ENCODE peak calls at places on chromosomes 7 and 10, in five cellular contexts. R is HFF-Myc, S is AG04450, C is Calu3, N is RWPE1. Q is an unnamed sample.

GRCh38 chr10:79027147-79028055 is 41.4 kb upstream of the ZMIZ1 start:
- DNase-seq in S (no peak), R (no peak), N (no peak), C (no peak), Q (no peak)

GRCh38 chr7:87625101-87625500 is 3.1 kb upstream of the RUNDC3B start:
- DNase-seq in N (no peak), S (no peak), C (no peak), R (no peak), Q (no peak)

GRCh38 chr10:24208661-24209420 is at the start of gene KIAA1217:
- DNase-seq in N (peak; percentile 12), R (peak; percentile 14), C (peak; percentile 46), S (no peak), Q (peak; percentile 30)

GRCh38 chr10:112235920-112236319 is 47.3 kb upstream of the TECTB start:
- DNase-seq in C (no peak), R (no peak), S (no peak), N (no peak), Q (no peak)

GRCh38 chr7:43584200-43584586 is 1.3 kb downstream of the STK17A start:
- DNase-seq in C (peak; percentile 54), R (no peak), S (no peak), N (no peak), Q (no peak)

GRCh38 chr10:62885656-62886461 is 69.7 kb upstream of the EGR2 start:
- DNase-seq in C (no peak), R (no peak), N (no peak), S (no peak), Q (no peak)

GRCh38 chr7:32588657-32589056 is 93.4 kb downstream of the AVL9 start:
- DNase-seq in R (peak; percentile 58), S (no peak), C (no peak), N (peak; percentile 17), Q (no peak)

GRCh38 chr7:28446131-28446530 is 33.8 kb downstream of the CREB5 start:
- DNase-seq in S (no peak), R (no peak), C (no peak), N (no peak), Q (no peak)

GRCh38 chr7:144048648-144049047 is at the start of gene OR2A5:
- DNase-seq in N (no peak), R (no peak), C (no peak), S (no peak), Q (no peak)

GRCh38 chr10:99775850-99776249 is 6.6 kb upstream of the ABCC2 start:
- DNase-seq in S (peak; percentile 60), C (no peak), R (no peak), N (peak; percentile 91), Q (no peak)

GRCh38 chr7:105806592-105807266 is 69.7 kb downstream of the ATXN7L1 start:
- DNase-seq in R (peak; percentile 59), N (peak; percentile 74), C (peak; percentile 66), S (no peak), Q (no peak)

GRCh38 chr7:47601119-47601880 is 19.4 kb upstream of the TNS3 start:
- DNase-seq in R (no peak), C (peak; percentile 74), N (peak; percentile 96), S (peak; percentile 70), Q (no peak)

GRCh38 chr7:114345494-114345893 is 69.1 kb upstream of the FOXP2 start:
- DNase-seq in R (peak; percentile 3), S (no peak), N (peak; percentile 6), C (no peak), Q (no peak)

GRCh38 chr7:86411804-86412203 is 231.9 kb upstream of the GRM3 start:
- DNase-seq in R (no peak), N (no peak), S (no peak), C (no peak), Q (no peak)

GRCh38 chr10:30188101-30188500 is 128.7 kb upstream of the JCAD start:
- DNase-seq in N (no peak), R (no peak), C (no peak), S (no peak), Q (no peak)

GRCh38 chr10:118850418-118851061 is 95.8 kb upstream of the CACUL1 start:
- DNase-seq in R (no peak), N (peak; percentile 52), C (peak; percentile 74), S (no peak), Q (peak; percentile 77)

GRCh38 chr10:11684717-11685645 is 57.2 kb upstream of the ECHDC3 start:
- DNase-seq in N (peak; percentile 92), C (peak; percentile 83), R (no peak), S (peak; percentile 41), Q (no peak)

GRCh38 chr7:25384820-25385560 is 156.7 kb upstream of the NPVF start:
- DNase-seq in S (no peak), N (no peak), C (no peak), R (no peak), Q (no peak)

GRCh38 chr10:131142446-131143380 is 168.8 kb downstream of the TCERG1L start:
- DNase-seq in N (no peak), R (no peak), C (no peak), S (no peak), Q (no peak)

GRCh38 chr7:85974176-85974575 is 669.5 kb upstream of the GRM3 start:
- DNase-seq in N (no peak), S (no peak), R (no peak), C (no peak), Q (no peak)

GRCh38 chr7:23960361-23960760 is 250.3 kb downstream of the STK31 start:
- DNase-seq in C (no peak), S (no peak), N (no peak), R (no peak), Q (no peak)

GRCh38 chr10:77478248-77478963 is 159.2 kb downstream of the KCNMA1 start:
- DNase-seq in N (peak; percentile 34), R (peak; percentile 51), C (no peak), S (peak; percentile 86), Q (no peak)

GRCh38 chr7:25842201-25842726 is 309.7 kb upstream of the NFE2L3 start:
- DNase-seq in N (no peak), R (no peak), C (no peak), S (no peak), Q (no peak)

GRCh38 chr10:33899578-33900531 is 565.4 kb upstream of the NRP1 start:
- DNase-seq in N (peak; percentile 48), C (no peak), R (no peak), S (no peak), Q (no peak)

GRCh38 chr10:103693070-103693811 is 162.1 kb downstream of the SH3PXD2A start:
- DNase-seq in C (no peak), S (no peak), N (no peak), R (no peak), Q (no peak)

GRCh38 chr7:30596043-30596641 is 1.5 kb downstream of the GARS1 start:
- DNase-seq in N (peak; percentile 41), C (peak; percentile 42), S (no peak), R (no peak), Q (no peak)

GRCh38 chr10:104777086-104777799 is 136.2 kb downstream of the SORCS3 start:
- DNase-seq in N (no peak), C (no peak), S (no peak), R (no peak), Q (no peak)

GRCh38 chr7:27642271-27642670 is 20.4 kb downstream of the HIBADH start:
- DNase-seq in C (no peak), S (no peak), R (no peak), N (no peak), Q (no peak)

GRCh38 chr7:98352621-98353020 is 48.3 kb downstream of the BAIAP2L1 start:
- DNase-seq in S (peak; percentile 63), C (no peak), R (peak; percentile 90), N (peak; percentile 91), Q (no peak)

GRCh38 chr7:79453558-79454324 is at the start of gene MAGI2:
- DNase-seq in N (peak; percentile 13), S (peak; percentile 66), R (no peak), C (peak; percentile 7), Q (peak; percentile 73)

GRCh38 chr10:132294561-132295320 is 13.0 kb downstream of the STK32C start:
- DNase-seq in S (no peak), N (peak; percentile 14), R (no peak), C (no peak), Q (peak; percentile 36)

GRCh38 chr10:101939273-101939635 is 95.7 kb upstream of the KCNIP2 start:
- DNase-seq in S (peak; percentile 87), N (peak; percentile 78), R (peak; percentile 75), C (no peak), Q (no peak)

GRCh38 chr10:93566435-93567276 is at the start of gene FFAR4:
- DNase-seq in C (peak; percentile 70), R (no peak), N (no peak), S (no peak), Q (no peak)

GRCh38 chr10:33478675-33479125 is 144.2 kb upstream of the NRP1 start:
- DNase-seq in S (no peak), C (no peak), R (no peak), N (no peak), Q (no peak)

GRCh38 chr10:70584941-70585544 is 17.5 kb downstream of the PRF1 start:
- DNase-seq in S (no peak), R (no peak), C (no peak), N (no peak), Q (peak; percentile 26)

GRCh38 chr10:103731609-103732270 is 123.6 kb downstream of the SH3PXD2A start:
- DNase-seq in C (no peak), R (no peak), N (no peak), S (no peak), Q (no peak)

GRCh38 chr10:16856092-16856491 is 38.9 kb upstream of the RSU1 start:
- DNase-seq in N (peak; percentile 53), S (no peak), R (no peak), C (no peak), Q (no peak)

GRCh38 chr7:54906963-54907362 is 111.9 kb upstream of the EGFR start:
- DNase-seq in C (no peak), R (no peak), N (no peak), S (no peak), Q (no peak)

GRCh38 chr10:55410415-55410885 is 609.4 kb upstream of the PCDH15 start:
- DNase-seq in C (peak; percentile 34), S (no peak), N (no peak), R (no peak), Q (peak; percentile 23)
- TF ChIP-seq CTCF in C (no peak), S (no peak), N (no peak), R (peak; percentile 26), Q (peak; percentile 26)

DNA sequence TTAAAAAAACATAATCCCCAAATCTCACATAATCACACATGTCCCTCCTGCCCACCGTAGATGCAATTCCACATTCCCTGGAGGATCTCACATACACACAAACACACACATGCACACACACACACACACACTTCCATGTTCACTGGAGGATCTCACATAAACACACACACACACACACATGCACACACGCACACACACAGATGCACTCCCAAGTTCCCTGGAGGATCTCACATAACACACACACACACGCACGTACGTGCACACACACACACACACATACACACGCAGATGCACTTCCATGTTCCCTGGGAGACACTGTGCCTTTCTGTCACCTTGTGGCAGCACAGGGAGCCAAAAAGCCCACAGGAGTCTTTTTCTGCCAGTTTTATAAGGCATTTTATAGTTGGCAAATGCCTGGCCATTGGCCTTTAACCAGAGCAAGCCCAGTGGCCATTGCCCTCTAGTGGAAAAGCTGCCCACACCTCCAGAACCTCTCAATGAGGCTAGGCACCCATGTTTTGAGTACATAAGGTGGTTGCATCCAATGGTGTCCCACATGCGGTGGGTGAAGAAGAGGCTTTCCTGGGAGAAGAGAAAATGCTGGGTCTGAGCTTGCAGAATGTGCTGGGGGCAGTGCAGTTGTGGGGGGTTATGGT is 115.4 kb upstream of the ACBD5 start:
- DNase-seq in C (peak; percentile 32), N (no peak), S (no peak), R (no peak), Q (no peak)
- TF ChIP-seq CTCF in C (no peak), N (no peak), S (no peak), R (peak; percentile 8), Q (no peak)

GRCh38 chr7:112449902-112450806 is at the start of gene IFRD1:
- DNase-seq in C (peak; percentile 98), N (peak; percentile 98), R (peak; percentile 95), S (peak; percentile 98), Q (peak; percentile 99)
- TF ChIP-seq CTCF in C (no peak), N (no peak), R (no peak), S (no peak), Q (no peak)

GRCh38 chr10:51063659-51064535 is 10.4 kb upstream of the PRKG1 start:
- DNase-seq in N (peak; percentile 25), C (no peak), R (peak; percentile 52), S (peak; percentile 26), Q (no peak)
- TF ChIP-seq CTCF in N (peak; percentile 67), C (peak; percentile 44), R (peak; percentile 37), S (peak; percentile 65), Q (peak; percentile 84)